ENCODE peak calls at places on chromosome 18, in nine cellular contexts. Y, K, E, J, V, Z, D, O and F are unnamed samples.

GRCh38 chr18:57009836-57010235 is 137.1 kb upstream of the BOD1L2 start:
- DNase-seq in E (no peak), J (no peak), D (no peak), V (no peak), K (no peak), Y (no peak), O (no peak), Z (no peak), F (no peak)

GRCh38 chr18:72973831-72974230 is 106.0 kb upstream of the NETO1 start:
- DNase-seq in Y (no peak), D (no peak), K (no peak), O (no peak), J (no peak), Z (no peak), E (no peak), V (no peak), F (no peak)

GRCh38 chr18:50902797-50903196 is 23.9 kb downstream of the ME2 start:
- DNase-seq in E (no peak), O (no peak), D (no peak), Y (no peak), J (no peak), V (no peak), Z (no peak), K (no peak), F (no peak)

GRCh38 chr18:69567813-69568488 is 167.3 kb downstream of the DOK6 start:
- DNase-seq in E (no peak), D (no peak), J (no peak), V (no peak), O (no peak), Y (no peak), Z (no peak), K (no peak), F (no peak)

GRCh38 chr18:28777756-28778155 is 600.8 kb upstream of the CDH2 start:
- DNase-seq in K (no peak), Z (no peak), V (no peak), O (no peak), J (no peak), Y (no peak), D (no peak), E (no peak), F (no peak)

GRCh38 chr18:46156124-46156745 is 52.0 kb downstream of the HAUS1 start:
- DNase-seq in V (no peak), O (no peak), Z (no peak), J (no peak), D (no peak), Y (peak; percentile 23), E (no peak), K (no peak), F (no peak)

GRCh38 chr18:5619381-5619780 is 75.6 kb upstream of the EPB41L3 start:
- DNase-seq in Z (no peak), O (no peak), V (no peak), Y (no peak), J (no peak), D (no peak), E (no peak), K (no peak), F (no peak)

GRCh38 chr18:59988098-59988706 is 88.4 kb downstream of the PMAIP1 start:
- DNase-seq in J (peak; percentile 46), D (peak; percentile 27), V (peak; percentile 17), Y (peak; percentile 60), E (peak; percentile 40), K (peak; percentile 73), Z (peak; percentile 21), O (peak; percentile 51), F (peak; percentile 41)